ENCODE peak calls at places on chromosomes 1 and 21, in five cellular contexts. V, F, L, N and B are unnamed samples. For H3K27me3 and H3K4me1, the result is how much of the 10 kb centered on the place peaks cover.

GRCh38 chr1:167601442-167602380 is 28.3 kb upstream of the RCSD1 start:
- DNase-seq in N (no peak), V (no peak), F (no peak), L (peak), B (no peak)

GRCh38 chr1:158112994-158113758 is 67.5 kb upstream of the CD1D start:
- DNase-seq in F (no peak), L (no peak), N (peak), V (peak), B (peak)

GRCh38 chr1:155671750-155672149 is 16.8 kb downstream of the YY1AP1 start:
- DNase-seq in N (no peak), F (no peak), L (no peak), V (no peak), B (no peak)

GRCh38 chr1:78143673-78144072 is 97.9 kb downstream of the GIPC2 start:
- DNase-seq in L (no peak), N (no peak), F (no peak), V (no peak), B (no peak)

GRCh38 chr1:43275826-43276620 is 6.2 kb downstream of the TMEM125 start:
- DNase-seq in L (peak), N (no peak), V (no peak), F (peak), B (no peak)

GRCh38 chr21:16573581-16573980 is 843.8 kb downstream of the USP25 start:
- DNase-seq in N (no peak), F (no peak), V (no peak), L (no peak), B (no peak)

GRCh38 chr21:26707241-26707640 is 134.2 kb upstream of the CYYR1 start:
- DNase-seq in N (no peak), F (no peak), L (no peak), V (no peak), B (no peak)

GRCh38 chr1:202056644-202057334 is 46.4 kb downstream of the ELF3 start:
- DNase-seq in F (no peak), L (peak), V (no peak), N (no peak), B (no peak)

GRCh38 chr1:193348126-193349045 is 162.0 kb upstream of the B3GALT2 start:
- DNase-seq in N (no peak), V (peak), F (no peak), L (no peak), B (no peak)

GRCh38 chr21:26835027-26835713 is 10.0 kb downstream of the ADAMTS1 start:
- DNase-seq in V (no peak), F (no peak), N (no peak), L (no peak), B (no peak)

GRCh38 chr1:158999301-159000069 is 10.2 kb upstream of the IFI16 start:
- DNase-seq in N (peak), V (peak), F (no peak), L (peak), B (peak)

GRCh38 chr21:39676054-39676771 is 63.5 kb downstream of the B3GALT5 start:
- DNase-seq in L (no peak), N (peak), V (no peak), F (no peak), B (no peak)

GRCh38 chr1:115829023-115829674 is 11.8 kb downstream of the NHLH2 start:
- DNase-seq in F (no peak), L (no peak), N (no peak), V (peak), B (no peak)

GRCh38 chr1:166080965-166081870 is 85.6 kb downstream of the FAM78B start:
- DNase-seq in V (no peak), N (no peak), L (no peak), F (no peak), B (no peak)

GRCh38 chr21:35046223-35046690 is 2.8 kb downstream of the RUNX1 start:
- DNase-seq in F (no peak), N (no peak), V (no peak), L (no peak), B (no peak)

GRCh38 chr1:151037032-151037431 is 646 bp downstream of the BNIPL start:
- DNase-seq in N (no peak), L (no peak), V (no peak), F (no peak), B (no peak)

GRCh38 chr1:66761273-66761672 is 9.0 kb downstream of the DYNLT5 start:
- DNase-seq in N (no peak), F (no peak), L (no peak), V (no peak), B (no peak)

GRCh38 chr1:32813941-32814739 is 3.0 kb downstream of the YARS1 start:
- DNase-seq in F (no peak), N (no peak), L (no peak), V (no peak), B (no peak)

GRCh38 chr1:64246294-64246917 is 43.0 kb downstream of the UBE2U start:
- DNase-seq in F (no peak), N (peak), V (peak), L (no peak), B (no peak)

DNA sequence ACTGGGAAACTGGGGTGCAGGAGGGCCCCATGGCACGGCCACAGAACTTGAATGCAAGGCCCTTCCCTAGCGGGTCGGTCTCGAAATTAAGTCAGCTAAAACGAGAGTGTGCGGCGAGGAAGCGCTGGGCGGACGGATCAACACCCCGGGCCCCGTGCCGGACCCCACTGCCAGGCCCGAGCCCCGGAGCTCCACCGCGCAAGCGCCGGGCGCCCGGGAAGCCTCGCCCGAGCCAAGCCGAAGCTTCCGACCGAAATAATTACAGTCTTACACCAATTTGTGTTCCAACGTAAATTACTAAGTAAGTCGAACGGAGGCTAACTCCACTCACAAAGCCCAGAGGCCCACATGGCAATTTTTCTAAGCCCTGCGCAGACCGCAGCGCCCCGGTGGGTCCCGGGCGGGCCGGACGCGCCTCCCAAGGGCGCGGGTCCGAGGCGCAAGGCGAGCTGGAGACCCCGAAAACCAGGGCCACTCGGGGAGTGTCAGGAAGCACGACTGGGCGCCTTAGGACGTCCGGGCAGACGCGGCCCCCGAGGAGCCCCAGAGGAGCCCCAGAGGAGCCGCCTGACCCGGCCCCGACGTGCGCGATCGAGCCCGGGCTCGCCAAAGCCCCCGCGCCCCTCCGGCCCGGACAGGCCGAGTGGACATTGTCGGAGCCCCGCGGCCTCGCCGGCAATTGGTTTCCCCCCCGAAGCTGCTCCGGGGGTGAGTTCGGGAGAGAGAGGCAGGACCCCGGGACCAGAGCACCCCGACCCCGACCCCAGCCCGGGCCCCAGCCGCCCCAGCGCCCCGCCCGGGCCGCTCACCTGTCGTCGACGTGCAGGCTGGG is 585 bp downstream of the RIPK4 start:
- DNase-seq in N (no peak), V (no peak), L (peak), F (no peak), B (no peak)
- H3K4me3 ChIP-seq in N (peak), V (peak), L (peak), F (no peak), B (peak)

GRCh38 chr1:232183266-232183800 is 446.6 kb downstream of the SIPA1L2 start:
- DNase-seq in L (no peak), N (no peak), F (no peak), V (no peak), B (no peak)
- H3K27me3 ChIP-seq in L (under half), N (under half), F (under half), V (under half), B (under half)

GRCh38 chr1:110132682-110133081 is 17.6 kb upstream of the SLC6A17 start:
- DNase-seq in F (no peak), L (no peak), V (no peak), N (no peak), B (no peak)
- H3K4me1 ChIP-seq in F (under half), L (under half), V (under half), N (under half), B (under half)

DNA sequence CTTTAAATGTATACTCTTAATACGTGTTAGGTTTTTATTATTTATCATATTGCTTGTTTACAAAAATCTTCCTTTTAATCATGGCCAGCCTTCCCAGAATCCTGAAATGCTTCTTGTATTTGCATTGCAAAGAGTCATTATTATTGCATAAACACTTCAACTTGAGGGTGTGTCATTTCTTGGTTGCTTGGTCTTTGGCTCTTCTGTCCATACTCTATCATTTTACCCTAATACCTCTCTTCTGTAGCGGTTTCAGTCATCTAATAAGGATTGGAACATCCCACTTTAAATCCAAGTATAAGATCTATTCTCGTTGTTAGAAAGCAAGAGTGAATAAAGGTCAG is 200.6 kb upstream of the CACYBP start:
- DNase-seq in F (no peak), N (no peak), L (no peak), V (no peak), B (no peak)
- H3K4me3 ChIP-seq in F (peak), N (no peak), L (no peak), V (peak), B (no peak)

GRCh38 chr21:44927587-44928461 is 7.1 kb upstream of the ITGB2 start:
- DNase-seq in N (no peak), L (no peak), V (no peak), F (peak), B (peak)

GRCh38 chr21:44931137-44931500 is 8.7 kb upstream of the SLX9 start:
- DNase-seq in V (peak), F (no peak), L (no peak), N (no peak), B (no peak)

GRCh38 chr21:44930543-44930981 is 9.3 kb upstream of the SLX9 start:
- DNase-seq in F (peak), L (no peak), N (no peak), V (no peak), B (no peak)

GRCh38 chr21:44929799-44930542 is 9.3 kb upstream of the ITGB2 start:
- DNase-seq in V (no peak), L (no peak), F (no peak), N (no peak), B (no peak)

DNA sequence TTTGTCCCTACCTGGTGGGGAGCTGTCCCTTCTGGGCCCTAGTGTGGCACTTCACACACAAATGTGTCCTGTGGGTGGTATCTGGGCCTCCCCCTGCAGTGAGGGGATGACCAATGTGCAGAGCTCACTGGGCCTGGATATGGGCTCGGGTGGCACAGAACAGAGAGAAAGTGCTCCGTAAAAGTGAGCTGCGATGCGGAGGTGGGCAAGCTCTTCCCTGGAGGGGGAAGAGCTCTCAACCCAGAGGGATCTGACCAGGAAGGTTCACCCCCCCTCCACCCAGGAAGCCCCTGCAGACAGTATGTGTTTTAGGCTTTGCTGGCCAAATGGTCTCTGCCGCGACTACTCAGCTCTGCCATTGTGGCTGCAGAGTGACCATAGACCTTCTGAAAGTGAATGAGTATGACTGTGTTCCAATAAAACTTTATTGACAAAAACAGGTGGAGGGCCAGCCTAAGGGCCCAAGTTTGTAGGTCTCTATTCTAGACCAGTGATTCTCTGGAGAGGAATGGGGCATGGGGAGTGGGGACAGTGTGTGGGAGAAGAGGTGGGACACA is 8.6 kb upstream of the ITGB2 start:
- DNase-seq in F (no peak), V (no peak), N (no peak), L (no peak), B (no peak)
- H3K27me3 ChIP-seq in F (under half), V (half or more), N (half or more), L (under half), B (half or more)

GRCh38 chr1:38000233-38000528 is 5.1 kb downstream of the FHL3 start:
- DNase-seq in F (no peak), L (no peak), V (no peak), N (no peak), B (no peak)

GRCh38 chr1:37998913-37999433 is 6.3 kb downstream of the FHL3 start:
- DNase-seq in V (no peak), N (no peak), F (no peak), L (no peak), B (no peak)

GRCh38 chr1:37997256-37998088 is 7.7 kb upstream of the SF3A3 start:
- DNase-seq in N (no peak), L (no peak), F (no peak), V (no peak), B (no peak)

GRCh38 chr1:37999434-38000232 is 5.7 kb downstream of the FHL3 start:
- DNase-seq in V (peak), L (no peak), F (no peak), N (no peak), B (no peak)

DNA sequence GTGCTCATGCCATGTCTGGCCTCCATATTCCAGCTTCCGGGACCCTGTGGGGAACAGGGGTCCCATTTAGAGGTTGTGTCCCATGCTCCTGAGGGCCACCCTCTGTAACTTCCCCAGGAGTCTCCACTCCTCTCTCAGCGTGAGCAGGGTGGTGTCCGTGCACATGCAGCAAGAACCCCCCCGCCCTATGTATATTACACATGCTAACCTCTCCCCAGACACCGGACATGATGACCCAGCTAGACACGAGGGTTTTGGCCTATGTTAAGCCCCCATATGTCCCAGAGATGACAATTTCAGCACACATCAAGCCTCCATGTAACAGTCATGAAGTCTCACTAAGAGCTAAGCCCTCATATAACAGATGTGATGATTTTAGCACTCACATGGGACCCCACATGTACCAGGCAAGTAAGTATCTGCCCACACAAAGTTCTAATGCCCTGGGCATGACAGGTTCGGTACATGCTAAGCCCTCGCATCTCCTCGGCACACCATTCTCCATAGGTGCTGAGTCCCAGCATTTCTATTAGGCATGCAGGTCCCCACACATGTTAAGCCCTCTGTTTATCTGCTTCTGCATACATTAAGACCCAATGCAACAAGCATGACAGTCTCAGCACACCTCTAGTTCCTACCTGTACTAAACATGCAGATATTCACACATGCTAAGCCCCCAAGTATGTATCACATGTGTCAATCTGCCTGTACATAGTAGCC is 7.1 kb downstream of the FHL3 start:
- DNase-seq in V (no peak), F (no peak), N (no peak), L (no peak), B (no peak)
- H3K4me1 ChIP-seq in V (half or more), F (under half), N (under half), L (under half), B (under half)